ENCODE peak calls at places on chromosomes 7 and 10, in ten cellular contexts. O is retinal pigment epithelial cell; V is Right ventricle myocardium superior; M is foreskin melanocyte; T is progenitor cell of endocrine pancreas; G is naive thymus-derived CD8-positive, alpha-beta T cell; X is stimulated activated CD4-positive, alpha-beta T cell treated with anti-CD3 and anti-CD28 coated beads, Interleukin-1b, Interleukin-23, amount 100 ng/mL, for 24 hours; U is activated T-helper 9 cell treated with anti-CD3 and anti-CD28 coated beads, Interleukin-2, amount 50 U/mL, for 16 hours; D is AG08396; R is B cell. K is an unnamed sample.

GRCh38 chr7:21426286-21426957 is 1.5 kb upstream of the SP4 start:
- DNase-seq in O (peak; percentile 0), V (no peak), M (no peak), T (no peak), G (no peak), X (no peak), U (no peak), D (no peak), R (no peak), K (peak; percentile 30)

GRCh38 chr7:152887191-152887590 is 127.6 kb downstream of the ACTR3B start:
- DNase-seq in O (no peak), V (no peak), M (no peak), T (no peak), G (no peak), X (no peak), U (no peak), D (no peak), R (no peak), K (no peak)

GRCh38 chr10:13788320-13788600 is 201.5 kb downstream of the PRPF18 start:
- DNase-seq in O (no peak), V (no peak), M (no peak), T (no peak), G (no peak), X (no peak), U (no peak), D (no peak), R (no peak), K (no peak)

GRCh38 chr7:138713191-138713590 is 12.0 kb upstream of the SVOPL start:
- DNase-seq in O (no peak), V (no peak), M (no peak), T (no peak), G (no peak), X (no peak), U (no peak), D (no peak), R (no peak), K (no peak)

GRCh38 chr10:3213758-3214545 is 41.4 kb upstream of the PITRM1 start:
- DNase-seq in O (no peak), V (no peak), M (no peak), T (no peak), G (no peak), X (no peak), U (no peak), D (no peak), R (no peak), K (no peak)

GRCh38 chr7:33212144-33212543 is 82.8 kb downstream of the BBS9 start:
- DNase-seq in O (no peak), V (no peak), M (no peak), T (no peak), G (no peak), X (no peak), U (no peak), D (no peak), R (no peak), K (no peak)

GRCh38 chr7:130845581-130846085 is 111.6 kb upstream of the KLF14 start:
- DNase-seq in O (no peak), V (no peak), M (no peak), T (no peak), G (no peak), X (no peak), U (no peak), D (peak; percentile 75), R (no peak), K (no peak)

GRCh38 chr7:42693722-42694121 is 218.1 kb downstream of the C7orf25 start:
- DNase-seq in O (no peak), V (no peak), M (no peak), T (no peak), G (no peak), X (no peak), U (no peak), D (no peak), R (no peak), K (no peak)

GRCh38 chr7:40720401-40720800 is 585.6 kb downstream of the SUGCT start:
- DNase-seq in O (no peak), V (no peak), M (peak; percentile 62), T (no peak), G (no peak), X (no peak), U (no peak), D (no peak), R (no peak), K (no peak)

GRCh38 chr7:70779321-70779720 is 352.6 kb upstream of the GALNT17 start:
- DNase-seq in O (no peak), V (no peak), M (no peak), T (no peak), G (no peak), X (no peak), U (peak; percentile 19), D (no peak), R (no peak), K (no peak)

GRCh38 chr7:151754142-151754590 is 122.7 kb downstream of the PRKAG2 start:
- DNase-seq in O (peak; percentile 98), V (peak; percentile 84), M (peak; percentile 97), T (peak; percentile 63), G (peak; percentile 27), X (no peak), U (no peak), D (peak; percentile 94), R (peak; percentile 67), K (peak; percentile 98)